ENCODE peak calls at places on chromosomes 3 and 15, in ten cellular contexts. S is sigmoid colon, M is fibroblast of mammary gland, I is upper lobe of left lung, Y is cardiac fibroblast, U is OCI-LY7, O is astrocyte of the cerebellum, B is HFF-Myc, N is left lung, P is endodermal cell. E is an unnamed sample.
A peak's percentile ranks its signal among the peaks of the same experiment; 100 is the strongest.

GRCh38 chr3:123072152-123072551 is 5.3 kb downstream of the PDIA5 start:
- DNase-seq in S (no peak), M (no peak), I (peak; percentile 53), Y (no peak), U (no peak), O (no peak), B (no peak), N (no peak), P (peak; percentile 39), E (no peak)

GRCh38 chr15:73146419-73146818 is 94.2 kb downstream of the NEO1 start:
- DNase-seq in S (no peak), M (no peak), I (no peak), Y (no peak), U (no peak), O (peak; percentile 1), B (no peak), N (no peak), P (no peak), E (no peak)

GRCh38 chr3:78918361-78919020 is 849.3 kb downstream of the ROBO1 start:
- DNase-seq in S (no peak), M (peak; percentile 28), I (no peak), Y (peak; percentile 71), U (no peak), O (no peak), B (no peak), N (no peak), P (no peak), E (no peak)

GRCh38 chr15:66454143-66454542 is 43.4 kb downstream of the SNAPC5 start:
- DNase-seq in S (no peak), M (peak; percentile 51), I (no peak), Y (peak; percentile 48), U (no peak), O (no peak), B (no peak), N (no peak), P (no peak), E (no peak)

GRCh38 chr3:39138804-39139415 is 14.5 kb downstream of the CSRNP1 start:
- DNase-seq in S (peak; percentile 80), M (no peak), I (no peak), Y (no peak), U (no peak), O (no peak), B (no peak), N (no peak), P (peak; percentile 49), E (no peak)

GRCh38 chr3:127484601-127485388 is 105.7 kb downstream of the TPRA1 start:
- DNase-seq in S (peak; percentile 41), M (no peak), I (no peak), Y (no peak), U (no peak), O (no peak), B (peak; percentile 2), N (peak; percentile 9), P (peak; percentile 22), E (no peak)

GRCh38 chr3:131231710-131232348 is 149.7 kb upstream of the NUDT16 start:
- DNase-seq in S (no peak), M (peak; percentile 46), I (no peak), Y (peak; percentile 32), U (no peak), O (no peak), B (no peak), N (no peak), P (no peak), E (no peak)

GRCh38 chr15:80199366-80199765 is 46.6 kb downstream of the FAH start:
- DNase-seq in S (no peak), M (no peak), I (no peak), Y (no peak), U (no peak), O (no peak), B (no peak), N (no peak), P (peak; percentile 66), E (no peak)

GRCh38 chr3:120558784-120559227 is 37.3 kb upstream of the NDUFB4 start:
- DNase-seq in S (peak; percentile 96), M (peak; percentile 91), I (peak; percentile 89), Y (peak; percentile 93), U (peak; percentile 84), O (peak; percentile 81), B (peak; percentile 84), N (peak; percentile 89), P (peak; percentile 94), E (no peak)

GRCh38 chr3:116905805-116906204 is 196.2 kb downstream of the TUSC7 start:
- DNase-seq in S (no peak), M (peak; percentile 20), I (no peak), Y (no peak), U (no peak), O (no peak), B (no peak), N (no peak), P (peak; percentile 47), E (no peak)

GRCh38 chr3:59580499-59580898 is 530.7 kb upstream of the CFAP20DC start:
- DNase-seq in S (no peak), M (no peak), I (no peak), Y (no peak), U (no peak), O (no peak), B (no peak), N (no peak), P (no peak), E (no peak)

GRCh38 chr15:85479071-85479647 is 98.8 kb downstream of the AKAP13 start:
- DNase-seq in S (no peak), M (peak; percentile 52), I (no peak), Y (peak; percentile 68), U (no peak), O (peak; percentile 86), B (no peak), N (no peak), P (peak; percentile 83), E (no peak)

GRCh38 chr3:139848660-139849059 is 86.3 kb upstream of the CLSTN2 start:
- DNase-seq in S (no peak), M (no peak), I (no peak), Y (no peak), U (no peak), O (no peak), B (no peak), N (no peak), P (no peak), E (no peak)

GRCh38 chr3:42063886-42064285 is 27.3 kb upstream of the TRAK1 start:
- DNase-seq in S (no peak), M (peak; percentile 96), I (no peak), Y (peak; percentile 94), U (no peak), O (no peak), B (peak; percentile 81), N (no peak), P (no peak), E (no peak)

GRCh38 chr3:31893174-31893573 is 87.9 kb downstream of the OSBPL10 start:
- DNase-seq in S (no peak), M (no peak), I (no peak), Y (no peak), U (no peak), O (peak; percentile 32), B (no peak), N (no peak), P (no peak), E (no peak)

GRCh38 chr15:77012868-77013267 is 17.9 kb downstream of the PSTPIP1 start:
- DNase-seq in S (no peak), M (no peak), I (no peak), Y (no peak), U (no peak), O (no peak), B (no peak), N (no peak), P (no peak), E (no peak)

GRCh38 chr15:79101866-79102581 is 11.4 kb upstream of the RASGRF1 start:
- DNase-seq in S (no peak), M (peak; percentile 57), I (peak; percentile 7), Y (peak; percentile 48), U (no peak), O (no peak), B (no peak), N (no peak), P (no peak), E (no peak)

GRCh38 chr15:39896101-39896500 is 24.0 kb downstream of the GPR176 start:
- DNase-seq in S (no peak), M (no peak), I (no peak), Y (peak; percentile 42), U (no peak), O (no peak), B (no peak), N (no peak), P (no peak), E (no peak)
- TF ChIP-seq CTCF in S (no peak), M (no peak), I (no peak), Y (no peak), U (no peak), O (no peak), B (no peak), N (no peak), P (no peak), E (no peak)

DNA sequence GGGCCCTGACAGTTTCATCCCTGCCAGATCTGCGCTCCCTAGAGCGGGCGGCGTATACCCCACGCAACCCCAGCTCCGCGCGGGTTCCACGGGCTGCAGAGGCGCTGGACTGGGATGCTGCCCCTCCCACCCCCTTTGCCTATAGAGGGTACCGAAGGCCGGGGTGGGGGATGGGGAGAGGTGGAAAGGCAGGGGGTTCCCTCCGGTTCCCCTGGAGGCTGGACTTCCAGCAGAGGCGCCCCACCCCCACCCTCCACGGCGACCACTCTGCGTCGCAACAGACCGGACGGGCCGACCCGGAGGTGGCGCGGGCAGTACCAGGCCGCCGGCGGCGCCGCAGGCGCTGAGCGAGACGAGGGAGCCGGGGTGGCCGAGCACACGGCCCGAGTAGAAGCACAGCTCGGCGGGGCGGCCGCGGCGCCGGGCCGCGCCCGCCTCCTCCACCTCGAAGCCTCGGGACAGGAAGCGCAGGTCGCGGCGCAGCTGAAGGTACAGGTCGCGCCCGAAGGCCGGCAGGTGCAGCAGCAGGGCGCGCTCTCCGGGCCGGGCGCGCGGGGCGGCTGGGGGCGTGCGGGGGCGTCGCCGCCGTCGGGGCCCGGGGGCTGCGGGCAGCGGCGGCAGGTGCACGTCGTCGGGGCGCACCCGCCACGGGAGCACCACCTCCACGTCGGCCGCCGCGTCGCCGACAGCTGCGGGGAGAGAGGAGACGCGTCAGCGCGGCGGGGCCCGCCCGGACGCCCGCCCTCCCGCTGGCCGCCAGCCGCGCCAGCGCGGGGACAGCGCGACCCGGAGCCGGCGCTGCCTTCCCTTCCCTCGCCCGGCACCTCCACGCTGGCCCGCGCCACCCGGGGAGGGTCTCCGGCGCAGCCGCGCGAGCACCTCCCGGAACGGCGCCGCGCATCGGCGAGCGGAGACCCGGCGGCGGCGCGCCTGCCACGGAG is 784 bp downstream of the ADAMTS17 start:
- DNase-seq in S (no peak), M (no peak), I (no peak), Y (no peak), U (no peak), O (no peak), B (no peak), N (no peak), P (peak; percentile 73), E (no peak)
- H3K4me3 ChIP-seq in S (peak overlapping the region; percentile 51), M (no peak overlapping the region), I (peak overlapping the region; percentile 92), Y (no peak overlapping the region), U (peak overlapping the region; percentile 69), O (peak overlapping the region; percentile 53), B (no peak overlapping the region), N (peak overlapping the region; percentile 69), P (peak overlapping the region; percentile 69), E (peak overlapping the region; percentile 61)

GRCh38 chr3:121989943-121990342 is 32.1 kb downstream of the ILDR1 start:
- DNase-seq in S (no peak), M (no peak), I (no peak), Y (no peak), U (peak; percentile 65), O (no peak), B (no peak), N (no peak), P (peak; percentile 66), E (no peak)
- TF ChIP-seq CTCF in S (no peak), M (no peak), I (no peak), Y (no peak), U (peak; percentile 68), O (no peak), B (no peak), N (no peak), P (peak; percentile 60), E (peak; percentile 53)

GRCh38 chr3:45182915-45183881 is 37.0 kb upstream of the CDCP1 start:
- DNase-seq in S (no peak), M (peak; percentile 75), I (peak; percentile 84), Y (peak; percentile 77), U (no peak), O (peak; percentile 41), B (no peak), N (peak; percentile 64), P (peak; percentile 75), E (peak; percentile 44)
- H3K4me3 ChIP-seq in S (no peak overlapping the region), M (no peak overlapping the region), I (no peak overlapping the region), Y (no peak overlapping the region), U (no peak overlapping the region), O (no peak overlapping the region), B (no peak overlapping the region), N (no peak overlapping the region), P (no peak overlapping the region), E (no peak overlapping the region)